ENCODE peak calls at places on chromosomes 13 and 19, in four cellular contexts. One of them, this sample, is unnamed.

GRCh38 chr13:46386426-46386995 is 541 bp downstream of the RUBCNL start:
- DNase-seq in tibial artery: no peak
- DNase-seq in upper lobe of left lung: peak; percentile 24
- DNase-seq in cardiac fibroblast: peak; percentile 25
- DNase-seq in this sample: no peak

GRCh38 chr19:40601061-40601973 is at the start of gene LTBP4:
- DNase-seq in tibial artery: peak; percentile 56
- DNase-seq in upper lobe of left lung: peak; percentile 94
- DNase-seq in cardiac fibroblast: peak; percentile 28
- DNase-seq in this sample: peak; percentile 93

GRCh38 chr19:17779281-17779930 is 15.5 kb upstream of the B3GNT3 start:
- DNase-seq in tibial artery: peak; percentile 58
- DNase-seq in upper lobe of left lung: no peak
- DNase-seq in cardiac fibroblast: peak; percentile 27
- DNase-seq in this sample: peak; percentile 80

GRCh38 chr19:3577741-3578344 is 5.1 kb downstream of the HMG20B start:
- DNase-seq in tibial artery: no peak
- DNase-seq in upper lobe of left lung: peak; percentile 87
- DNase-seq in cardiac fibroblast: no peak
- DNase-seq in this sample: peak; percentile 56

GRCh38 chr13:109243311-109243951 is 543.0 kb downstream of the IRS2 start:
- DNase-seq in tibial artery: no peak
- DNase-seq in upper lobe of left lung: no peak
- DNase-seq in cardiac fibroblast: peak; percentile 98
- DNase-seq in this sample: no peak

GRCh38 chr13:100818706-100819105 is 144.1 kb upstream of the TMTC4 start:
- DNase-seq in tibial artery: no peak
- DNase-seq in upper lobe of left lung: no peak
- DNase-seq in cardiac fibroblast: no peak
- DNase-seq in this sample: no peak

GRCh38 chr19:4115050-4115817 is 8.7 kb downstream of the MAP2K2 start:
- DNase-seq in tibial artery: no peak
- DNase-seq in upper lobe of left lung: peak; percentile 49
- DNase-seq in cardiac fibroblast: no peak
- DNase-seq in this sample: peak; percentile 55

GRCh38 chr19:40090256-40091204 is at the start of gene ZNF780A:
- DNase-seq in tibial artery: peak; percentile 72
- DNase-seq in upper lobe of left lung: peak; percentile 92
- DNase-seq in cardiac fibroblast: peak; percentile 60
- DNase-seq in this sample: peak; percentile 81

GRCh38 chr19:40244596-40244995 is 18.1 kb upstream of the CCNP start:
- DNase-seq in tibial artery: no peak
- DNase-seq in upper lobe of left lung: no peak
- DNase-seq in cardiac fibroblast: no peak
- DNase-seq in this sample: no peak

GRCh38 chr19:939922-940321 is 14.1 kb downstream of the ARID3A start:
- DNase-seq in tibial artery: no peak
- DNase-seq in upper lobe of left lung: no peak
- DNase-seq in cardiac fibroblast: no peak
- DNase-seq in this sample: no peak

GRCh38 chr19:2123682-2124387 is 27.1 kb downstream of the IZUMO4 start:
- DNase-seq in tibial artery: no peak
- DNase-seq in upper lobe of left lung: peak; percentile 80
- DNase-seq in cardiac fibroblast: no peak
- DNase-seq in this sample: peak; percentile 81

GRCh38 chr13:59960683-59961082 is 203.0 kb downstream of the DIAPH3 start:
- DNase-seq in tibial artery: no peak
- DNase-seq in upper lobe of left lung: no peak
- DNase-seq in cardiac fibroblast: peak; percentile 11
- DNase-seq in this sample: no peak

GRCh38 chr13:66984241-66984640 is 245.9 kb downstream of the PCDH9 start:
- DNase-seq in tibial artery: no peak
- DNase-seq in upper lobe of left lung: no peak
- DNase-seq in cardiac fibroblast: peak; percentile 40
- DNase-seq in this sample: no peak

GRCh38 chr19:10189631-10190425 is 4.9 kb downstream of the DNMT1 start:
- DNase-seq in tibial artery: no peak
- DNase-seq in upper lobe of left lung: no peak
- DNase-seq in cardiac fibroblast: peak; percentile 5
- DNase-seq in this sample: no peak

GRCh38 chr13:63481334-63481733 is 2065.7 kb upstream of the PCDH20 start:
- DNase-seq in tibial artery: no peak
- DNase-seq in upper lobe of left lung: no peak
- DNase-seq in cardiac fibroblast: peak; percentile 59
- DNase-seq in this sample: no peak

GRCh38 chr19:15154002-15154612 is 46.7 kb downstream of the NOTCH3 start:
- DNase-seq in tibial artery: no peak
- DNase-seq in upper lobe of left lung: no peak
- DNase-seq in cardiac fibroblast: peak; percentile 72
- DNase-seq in this sample: no peak

GRCh38 chr13:49791214-49791752 is 1.2 kb downstream of the KPNA3 start:
- DNase-seq in tibial artery: no peak
- DNase-seq in upper lobe of left lung: no peak
- DNase-seq in cardiac fibroblast: peak; percentile 41
- DNase-seq in this sample: no peak

GRCh38 chr19:15424692-15425272 is 6.0 kb upstream of the AKAP8L start:
- DNase-seq in tibial artery: no peak
- DNase-seq in upper lobe of left lung: peak; percentile 82
- DNase-seq in cardiac fibroblast: no peak
- DNase-seq in this sample: no peak

GRCh38 chr13:76053181-76053580 is 417.1 kb downstream of the LMO7 start:
- DNase-seq in tibial artery: no peak
- DNase-seq in upper lobe of left lung: no peak
- DNase-seq in cardiac fibroblast: no peak
- DNase-seq in this sample: no peak

GRCh38 chr13:113877149-113877990 is 13.5 kb upstream of the GAS6 start:
- DNase-seq in tibial artery: no peak
- DNase-seq in upper lobe of left lung: no peak
- DNase-seq in cardiac fibroblast: no peak
- DNase-seq in this sample: no peak

GRCh38 chr13:41250993-41251392 is 12.4 kb downstream of the MTRF1 start:
- DNase-seq in tibial artery: no peak
- DNase-seq in upper lobe of left lung: no peak
- DNase-seq in cardiac fibroblast: no peak
- DNase-seq in this sample: no peak

GRCh38 chr13:44844786-44845185 is 144.5 kb downstream of the NUFIP1 start:
- DNase-seq in tibial artery: no peak
- DNase-seq in upper lobe of left lung: no peak
- DNase-seq in cardiac fibroblast: no peak
- DNase-seq in this sample: no peak

GRCh38 chr13:50222569-50223332 is 207.5 kb downstream of the KCNRG start:
- DNase-seq in tibial artery: peak; percentile 74
- DNase-seq in upper lobe of left lung: peak; percentile 37
- DNase-seq in cardiac fibroblast: peak; percentile 93
- DNase-seq in this sample: peak; percentile 84

GRCh38 chr19:35869327-35870123 is 1.2 kb downstream of the APLP1 start:
- DNase-seq in tibial artery: peak; percentile 38
- DNase-seq in upper lobe of left lung: peak; percentile 92
- DNase-seq in cardiac fibroblast: peak; percentile 69
- DNase-seq in this sample: peak; percentile 76

GRCh38 chr19:18220632-18221275 is 5.5 kb downstream of the PDE4C start:
- DNase-seq in tibial artery: no peak
- DNase-seq in upper lobe of left lung: peak; percentile 64
- DNase-seq in cardiac fibroblast: no peak
- DNase-seq in this sample: no peak

GRCh38 chr19:4456566-4456842 is 1.1 kb downstream of the UBXN6 start:
- DNase-seq in tibial artery: no peak
- DNase-seq in upper lobe of left lung: no peak
- DNase-seq in cardiac fibroblast: peak; percentile 67
- DNase-seq in this sample: no peak

GRCh38 chr19:6580313-6580712 is 10.6 kb downstream of the CD70 start:
- DNase-seq in tibial artery: no peak
- DNase-seq in upper lobe of left lung: no peak
- DNase-seq in cardiac fibroblast: peak; percentile 88
- DNase-seq in this sample: no peak

GRCh38 chr19:40365613-40366401 is 17.3 kb downstream of the PLD3 start:
- DNase-seq in tibial artery: peak; percentile 55
- DNase-seq in upper lobe of left lung: peak; percentile 96
- DNase-seq in cardiac fibroblast: peak; percentile 42
- DNase-seq in this sample: peak; percentile 90

GRCh38 chr19:13804830-13805683 is 9.8 kb downstream of the ZSWIM4 start:
- DNase-seq in tibial artery: no peak
- DNase-seq in upper lobe of left lung: peak; percentile 77
- DNase-seq in cardiac fibroblast: no peak
- DNase-seq in this sample: no peak

GRCh38 chr19:40585677-40586422 is 9.2 kb downstream of the SHKBP1 start:
- DNase-seq in tibial artery: no peak
- DNase-seq in upper lobe of left lung: no peak
- DNase-seq in cardiac fibroblast: peak; percentile 95
- DNase-seq in this sample: no peak

GRCh38 chr19:8325454-8325853 is 4.2 kb downstream of the RPS28 start:
- DNase-seq in tibial artery: no peak
- DNase-seq in upper lobe of left lung: no peak
- DNase-seq in cardiac fibroblast: no peak
- DNase-seq in this sample: no peak

DNA sequence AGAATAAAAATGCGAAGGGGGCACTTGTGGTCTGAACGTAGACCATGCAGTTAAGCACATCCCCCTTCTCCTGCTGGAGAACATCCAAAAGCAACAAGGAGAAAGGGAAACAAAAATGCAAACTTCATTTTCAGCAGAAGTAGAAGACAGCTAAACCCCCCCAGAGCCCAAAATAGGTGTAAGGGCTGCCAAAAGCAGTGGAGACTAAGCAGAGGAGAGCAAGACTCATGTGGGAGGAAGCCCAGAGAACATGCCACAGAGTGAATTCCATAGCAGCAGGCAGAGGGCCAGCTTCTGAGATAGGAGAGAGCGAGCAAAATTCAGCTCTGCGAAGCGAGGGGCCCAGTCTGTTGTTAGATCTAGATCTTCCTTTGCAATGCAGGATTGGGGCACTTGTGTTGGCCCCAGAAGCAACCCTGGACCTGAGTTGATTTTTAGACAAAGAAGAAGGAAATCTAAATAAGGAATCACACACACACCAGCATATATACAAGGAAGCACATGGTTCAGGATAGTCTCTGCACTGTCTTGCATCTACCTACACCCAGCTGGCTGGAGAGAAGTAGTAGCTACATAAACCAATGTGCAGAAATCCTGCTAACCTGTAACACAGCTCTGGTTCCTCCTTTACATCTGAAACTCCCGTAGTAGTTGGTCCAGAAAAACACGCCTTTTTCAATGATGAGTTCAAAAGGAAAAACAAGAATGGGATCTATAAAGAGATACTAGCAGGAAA is 199.6 kb downstream of the SPRY2 start:
- DNase-seq in tibial artery: peak; percentile 34
- DNase-seq in upper lobe of left lung: no peak
- DNase-seq in cardiac fibroblast: peak; percentile 76
- DNase-seq in this sample: peak; percentile 79
- H3K4me3 ChIP-seq in tibial artery: no peak overlapping the region
- H3K4me3 ChIP-seq in upper lobe of left lung: no peak overlapping the region
- H3K4me3 ChIP-seq in cardiac fibroblast: no peak overlapping the region
- H3K4me3 ChIP-seq in this sample: no peak overlapping the region

DNA sequence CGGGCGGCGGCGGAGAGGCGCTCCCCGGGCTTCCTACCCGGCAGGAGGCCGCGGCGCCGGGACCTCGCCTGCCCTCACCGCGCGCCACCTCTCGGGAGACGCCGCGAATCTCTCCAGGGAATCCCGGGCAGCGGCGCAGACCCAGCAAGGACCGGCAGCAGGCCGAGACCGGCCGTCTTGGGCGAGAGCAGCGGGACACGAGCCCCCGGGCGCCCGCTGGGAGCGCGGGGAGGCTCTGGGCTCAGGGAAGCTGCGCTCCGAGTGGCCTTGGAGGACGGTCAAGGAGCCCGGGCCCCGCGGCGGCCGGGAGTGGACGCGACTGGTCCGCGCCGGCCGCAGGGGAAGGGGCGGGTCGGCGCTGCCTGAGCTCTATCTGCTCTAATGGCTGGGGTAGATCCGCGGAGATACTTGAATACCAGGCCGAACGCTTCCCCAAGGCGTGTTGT is 14.7 kb downstream of the CDX2 start:
- DNase-seq in tibial artery: no peak
- DNase-seq in upper lobe of left lung: peak; percentile 88
- DNase-seq in cardiac fibroblast: no peak
- DNase-seq in this sample: no peak
- H3K4me3 ChIP-seq in tibial artery: peak overlapping the region; percentile 49
- H3K4me3 ChIP-seq in upper lobe of left lung: peak overlapping the region; percentile 30
- H3K4me3 ChIP-seq in cardiac fibroblast: peak overlapping the region; percentile 37
- H3K4me3 ChIP-seq in this sample: peak overlapping the region; percentile 14

GRCh38 chr19:50264483-50265186 is 61.2 kb downstream of the MYH14 start:
- DNase-seq in tibial artery: no peak
- DNase-seq in upper lobe of left lung: no peak
- DNase-seq in cardiac fibroblast: no peak
- DNase-seq in this sample: no peak
- H3K4me3 ChIP-seq in tibial artery: no peak overlapping the region
- H3K4me3 ChIP-seq in upper lobe of left lung: no peak overlapping the region
- H3K4me3 ChIP-seq in cardiac fibroblast: no peak overlapping the region
- H3K4me3 ChIP-seq in this sample: no peak overlapping the region

GRCh38 chr13:98761979-98762616 is 9.6 kb upstream of the SLC15A1 start:
- DNase-seq in tibial artery: no peak
- DNase-seq in upper lobe of left lung: no peak
- DNase-seq in cardiac fibroblast: no peak
- DNase-seq in this sample: no peak

GRCh38 chr13:98766120-98766519 is 13.6 kb upstream of the SLC15A1 start:
- DNase-seq in tibial artery: no peak
- DNase-seq in upper lobe of left lung: no peak
- DNase-seq in cardiac fibroblast: no peak
- DNase-seq in this sample: no peak

GRCh38 chr13:98755729-98756128 is 3.3 kb upstream of the SLC15A1 start:
- DNase-seq in tibial artery: no peak
- DNase-seq in upper lobe of left lung: no peak
- DNase-seq in cardiac fibroblast: no peak
- DNase-seq in this sample: no peak

GRCh38 chr13:98766716-98767115 is 14.2 kb upstream of the SLC15A1 start:
- DNase-seq in tibial artery: no peak
- DNase-seq in upper lobe of left lung: no peak
- DNase-seq in cardiac fibroblast: no peak
- DNase-seq in this sample: no peak

DNA sequence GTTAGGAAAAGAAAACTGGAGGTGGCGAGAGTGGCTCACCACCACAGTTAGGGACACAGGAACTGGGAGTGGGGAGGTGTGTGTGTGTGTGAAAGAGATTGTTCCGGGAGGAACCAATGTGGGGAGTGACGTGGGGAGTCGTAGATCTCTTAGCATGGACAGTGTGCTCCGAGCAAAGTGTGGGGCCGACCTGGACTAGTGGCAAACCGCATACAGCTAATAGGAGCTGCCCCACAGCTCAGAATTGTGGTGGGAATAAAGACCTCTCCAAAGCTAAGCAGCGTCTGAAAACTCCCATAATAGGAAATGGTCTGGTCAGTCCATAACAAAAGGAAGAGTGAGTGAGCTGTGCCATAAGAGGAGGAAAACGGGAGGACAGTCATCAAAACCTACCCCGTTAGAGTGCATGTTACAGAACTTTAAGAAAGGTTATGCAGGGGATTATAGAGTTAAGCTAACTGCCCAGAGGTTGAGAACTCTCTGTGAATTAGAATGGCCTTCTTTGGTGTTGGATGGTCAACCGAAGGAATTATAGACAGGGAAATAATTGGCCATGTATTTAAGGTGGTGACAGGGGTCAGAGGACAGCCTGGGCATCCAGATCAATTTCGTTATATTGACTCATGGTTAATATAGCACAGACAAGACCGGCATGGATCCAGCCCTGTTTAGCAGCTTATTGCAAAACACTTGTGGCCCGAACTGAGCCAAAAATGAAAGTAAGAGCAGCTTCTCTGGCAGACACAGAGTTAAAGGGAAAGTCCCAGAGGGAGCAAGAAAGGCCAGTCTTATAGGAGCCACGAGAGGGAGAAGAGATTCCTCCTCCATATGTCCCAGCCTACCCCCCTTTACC is 8.9 kb upstream of the SLC15A1 start:
- DNase-seq in tibial artery: no peak
- DNase-seq in upper lobe of left lung: no peak
- DNase-seq in cardiac fibroblast: peak; percentile 81
- DNase-seq in this sample: no peak
- H3K4me3 ChIP-seq in tibial artery: peak overlapping the region; percentile 11
- H3K4me3 ChIP-seq in upper lobe of left lung: peak overlapping the region; percentile 23
- H3K4me3 ChIP-seq in cardiac fibroblast: no peak overlapping the region
- H3K4me3 ChIP-seq in this sample: no peak overlapping the region

This sample was measured in aorta.